ENCODE peak calls at places on chromosomes 13 and 19, in seven cellular contexts. U is NCI-H2081; C is stimulated activated CD8-positive, alpha-beta memory T cell treated with anti-CD3 and anti-CD28 coated beads, Interleukin-4, amount 100 ng/mL, for 24 hours; Y is lower leg skin; N is cardiac fibroblast; I is C1 segment of cervical spinal cord; G is endothelial cell. M is an unnamed sample.

GRCh38 chr19:10139952-10140351 is 20.3 kb upstream of the EIF3G start:
- DNase-seq in U (no peak), C (no peak), Y (no peak), N (no peak), I (no peak), G (no peak), M (no peak)

GRCh38 chr13:96781141-96781540 is 213.1 kb downstream of the OXGR1 start:
- DNase-seq in U (no peak), C (no peak), Y (no peak), N (peak), I (no peak), G (no peak), M (no peak)

GRCh38 chr19:34556500-34556899 is 74.9 kb downstream of the WTIP start:
- DNase-seq in U (no peak), C (no peak), Y (no peak), N (peak), I (no peak), G (peak), M (no peak)

GRCh38 chr13:30831515-30831914 is 74.6 kb upstream of the MEDAG start:
- DNase-seq in U (no peak), C (no peak), Y (no peak), N (no peak), I (no peak), G (no peak), M (no peak)

GRCh38 chr19:44141191-44142013 is at the start of gene ZNF234:
- DNase-seq in U (peak), C (peak), Y (peak), N (peak), I (peak), G (peak), M (peak)

GRCh38 chr19:44772969-44773368 is 4.7 kb upstream of the CBLC start:
- DNase-seq in U (no peak), C (no peak), Y (no peak), N (no peak), I (no peak), G (no peak), M (no peak)

GRCh38 chr13:91632071-91632470 is 233.7 kb downstream of the GPC5 start:
- DNase-seq in U (no peak), C (no peak), Y (no peak), N (no peak), I (no peak), G (no peak), M (no peak)

GRCh38 chr19:14558370-14559066 is 13.3 kb downstream of the NDUFB7 start:
- DNase-seq in U (no peak), C (no peak), Y (no peak), N (no peak), I (no peak), G (no peak), M (no peak)

GRCh38 chr13:36163809-36164308 is 32.7 kb upstream of the DCLK1 start:
- DNase-seq in U (peak), C (no peak), Y (peak), N (peak), I (no peak), G (no peak), M (no peak)

GRCh38 chr13:59356607-59357006 is 807.1 kb downstream of the DIAPH3 start:
- DNase-seq in U (peak), C (no peak), Y (no peak), N (peak), I (no peak), G (no peak), M (no peak)

GRCh38 chr19:34273121-34273845 is 18.9 kb downstream of the GARRE1 start:
- DNase-seq in U (no peak), C (no peak), Y (no peak), N (no peak), I (no peak), G (no peak), M (no peak)

GRCh38 chr19:18832331-18833140 is 777 bp downstream of the UPF1 start:
- DNase-seq in U (peak), C (no peak), Y (no peak), N (peak), I (no peak), G (peak), M (peak)

GRCh38 chr19:19213822-19214558 is 2.2 kb downstream of the NCAN start:
- DNase-seq in U (peak), C (no peak), Y (no peak), N (no peak), I (no peak), G (no peak), M (no peak)

GRCh38 chr19:10817291-10818038 is 18.5 kb downstream of the TMED1 start:
- DNase-seq in U (no peak), C (no peak), Y (peak), N (peak), I (no peak), G (no peak), M (no peak)

GRCh38 chr19:39941615-39942507 is 7.4 kb upstream of the FCGBP start:
- DNase-seq in U (no peak), C (peak), Y (peak), N (peak), I (no peak), G (no peak), M (no peak)